ENCODE peak calls at places on chromosomes 16 and 17, in seven cellular contexts. One of them, this sample, is unnamed.
A peak's percentile ranks its signal among the peaks of the same experiment; 100 is the strongest.

GRCh38 chr17:76524598-76525512 is 12.7 kb downstream of the CYGB start:
- DNase-seq in lung microvascular endothelial cell: no peak
- DNase-seq in NCI-H1105 treated with DMSO at 0.1 percent for 48 hours: no peak
- DNase-seq in ascending aorta: no peak
- DNase-seq in stimulated activated CD4-positive, alpha-beta T cell treated with anti-CD3 and anti-CD28 coated beads, Interleukin-2, amount 100 ng/mL, for 24 hours: no peak
- DNase-seq in SHP77: no peak
- DNase-seq in right lobe of liver: peak; percentile 66
- DNase-seq in this sample: no peak

GRCh38 chr17:82753516-82753915 is 1.7 kb downstream of the TBCD start:
- DNase-seq in right lobe of liver: peak; percentile 44
- DNase-seq in NCI-H1105 treated with DMSO at 0.1 percent for 48 hours: no peak
- DNase-seq in ascending aorta: no peak
- DNase-seq in lung microvascular endothelial cell: no peak
- DNase-seq in SHP77: no peak
- DNase-seq in stimulated activated CD4-positive, alpha-beta T cell treated with anti-CD3 and anti-CD28 coated beads, Interleukin-2, amount 100 ng/mL, for 24 hours: no peak
- DNase-seq in this sample: no peak

GRCh38 chr16:89324056-89325010 is 106.8 kb downstream of the ZNF778 start:
- DNase-seq in stimulated activated CD4-positive, alpha-beta T cell treated with anti-CD3 and anti-CD28 coated beads, Interleukin-2, amount 100 ng/mL, for 24 hours: peak; percentile 76
- DNase-seq in ascending aorta: no peak
- DNase-seq in lung microvascular endothelial cell: no peak
- DNase-seq in NCI-H1105 treated with DMSO at 0.1 percent for 48 hours: no peak
- DNase-seq in SHP77: no peak
- DNase-seq in right lobe of liver: peak; percentile 38
- DNase-seq in this sample: no peak

GRCh38 chr17:59513934-59514841 is 51.2 kb upstream of the DHX40 start:
- DNase-seq in NCI-H1105 treated with DMSO at 0.1 percent for 48 hours: peak; percentile 96
- DNase-seq in SHP77: peak; percentile 78
- DNase-seq in ascending aorta: no peak
- DNase-seq in stimulated activated CD4-positive, alpha-beta T cell treated with anti-CD3 and anti-CD28 coated beads, Interleukin-2, amount 100 ng/mL, for 24 hours: no peak
- DNase-seq in right lobe of liver: peak; percentile 88
- DNase-seq in lung microvascular endothelial cell: peak; percentile 42
- DNase-seq in this sample: peak; percentile 100

GRCh38 chr16:67672739-67673662 is 6.4 kb downstream of the C16orf86 start:
- DNase-seq in stimulated activated CD4-positive, alpha-beta T cell treated with anti-CD3 and anti-CD28 coated beads, Interleukin-2, amount 100 ng/mL, for 24 hours: peak; percentile 59
- DNase-seq in lung microvascular endothelial cell: peak; percentile 88
- DNase-seq in right lobe of liver: peak; percentile 78
- DNase-seq in SHP77: peak; percentile 52
- DNase-seq in ascending aorta: no peak
- DNase-seq in NCI-H1105 treated with DMSO at 0.1 percent for 48 hours: no peak
- DNase-seq in this sample: peak; percentile 28

GRCh38 chr17:63841350-63842172 is 924 bp downstream of the SMARCD2 start:
- DNase-seq in ascending aorta: no peak
- DNase-seq in lung microvascular endothelial cell: peak; percentile 47
- DNase-seq in SHP77: no peak
- DNase-seq in right lobe of liver: peak; percentile 83
- DNase-seq in stimulated activated CD4-positive, alpha-beta T cell treated with anti-CD3 and anti-CD28 coated beads, Interleukin-2, amount 100 ng/mL, for 24 hours: peak; percentile 34
- DNase-seq in NCI-H1105 treated with DMSO at 0.1 percent for 48 hours: no peak
- DNase-seq in this sample: peak; percentile 58

GRCh38 chr16:27378871-27379580 is 22.9 kb upstream of the IL21R start:
- DNase-seq in lung microvascular endothelial cell: no peak
- DNase-seq in NCI-H1105 treated with DMSO at 0.1 percent for 48 hours: no peak
- DNase-seq in right lobe of liver: no peak
- DNase-seq in ascending aorta: no peak
- DNase-seq in stimulated activated CD4-positive, alpha-beta T cell treated with anti-CD3 and anti-CD28 coated beads, Interleukin-2, amount 100 ng/mL, for 24 hours: peak; percentile 46
- DNase-seq in SHP77: no peak
- DNase-seq in this sample: no peak

GRCh38 chr17:75430159-75430748 is 24.8 kb upstream of the GRB2 start:
- DNase-seq in ascending aorta: no peak
- DNase-seq in NCI-H1105 treated with DMSO at 0.1 percent for 48 hours: no peak
- DNase-seq in SHP77: no peak
- DNase-seq in right lobe of liver: no peak
- DNase-seq in stimulated activated CD4-positive, alpha-beta T cell treated with anti-CD3 and anti-CD28 coated beads, Interleukin-2, amount 100 ng/mL, for 24 hours: no peak
- DNase-seq in lung microvascular endothelial cell: no peak
- DNase-seq in this sample: no peak

GRCh38 chr17:48592592-48592991 is 987 bp downstream of the HOXB5 start:
- DNase-seq in ascending aorta: no peak
- DNase-seq in right lobe of liver: no peak
- DNase-seq in stimulated activated CD4-positive, alpha-beta T cell treated with anti-CD3 and anti-CD28 coated beads, Interleukin-2, amount 100 ng/mL, for 24 hours: peak; percentile 43
- DNase-seq in SHP77: peak; percentile 26
- DNase-seq in lung microvascular endothelial cell: no peak
- DNase-seq in NCI-H1105 treated with DMSO at 0.1 percent for 48 hours: no peak
- DNase-seq in this sample: no peak

GRCh38 chr17:61381537-61381936 is 18.1 kb upstream of the TBX2 start:
- DNase-seq in ascending aorta: no peak
- DNase-seq in stimulated activated CD4-positive, alpha-beta T cell treated with anti-CD3 and anti-CD28 coated beads, Interleukin-2, amount 100 ng/mL, for 24 hours: no peak
- DNase-seq in lung microvascular endothelial cell: no peak
- DNase-seq in SHP77: no peak
- DNase-seq in right lobe of liver: peak; percentile 7
- DNase-seq in NCI-H1105 treated with DMSO at 0.1 percent for 48 hours: no peak
- DNase-seq in this sample: no peak

GRCh38 chr17:82937411-82938371 is 97.9 kb upstream of the ZNF750 start:
- DNase-seq in lung microvascular endothelial cell: no peak
- DNase-seq in SHP77: no peak
- DNase-seq in NCI-H1105 treated with DMSO at 0.1 percent for 48 hours: no peak
- DNase-seq in stimulated activated CD4-positive, alpha-beta T cell treated with anti-CD3 and anti-CD28 coated beads, Interleukin-2, amount 100 ng/mL, for 24 hours: no peak
- DNase-seq in right lobe of liver: peak; percentile 53
- DNase-seq in ascending aorta: no peak
- DNase-seq in this sample: no peak

GRCh38 chr17:57092171-57092570 is 7.1 kb downstream of the AKAP1 start:
- DNase-seq in right lobe of liver: no peak
- DNase-seq in lung microvascular endothelial cell: no peak
- DNase-seq in SHP77: no peak
- DNase-seq in NCI-H1105 treated with DMSO at 0.1 percent for 48 hours: no peak
- DNase-seq in ascending aorta: peak; percentile 61
- DNase-seq in stimulated activated CD4-positive, alpha-beta T cell treated with anti-CD3 and anti-CD28 coated beads, Interleukin-2, amount 100 ng/mL, for 24 hours: no peak
- DNase-seq in this sample: no peak

GRCh38 chr16:46972429-46972970 is 974 bp downstream of the DNAJA2 start:
- DNase-seq in right lobe of liver: no peak
- DNase-seq in NCI-H1105 treated with DMSO at 0.1 percent for 48 hours: peak; percentile 57
- DNase-seq in lung microvascular endothelial cell: no peak
- DNase-seq in stimulated activated CD4-positive, alpha-beta T cell treated with anti-CD3 and anti-CD28 coated beads, Interleukin-2, amount 100 ng/mL, for 24 hours: no peak
- DNase-seq in ascending aorta: no peak
- DNase-seq in SHP77: peak; percentile 33
- DNase-seq in this sample: peak; percentile 25

GRCh38 chr17:34246436-34246835 is 8.6 kb upstream of the CCL2 start:
- DNase-seq in SHP77: no peak
- DNase-seq in right lobe of liver: no peak
- DNase-seq in stimulated activated CD4-positive, alpha-beta T cell treated with anti-CD3 and anti-CD28 coated beads, Interleukin-2, amount 100 ng/mL, for 24 hours: no peak
- DNase-seq in ascending aorta: no peak
- DNase-seq in NCI-H1105 treated with DMSO at 0.1 percent for 48 hours: no peak
- DNase-seq in lung microvascular endothelial cell: no peak
- DNase-seq in this sample: no peak

This sample was measured in NCI-H524.